ENCODE peak calls at places on chromosomes 6 and 20, in eight cellular contexts. M, C, Y, G, K, V, Z and F are unnamed samples.

GRCh38 chr6:35178932-35179832 is 34.6 kb upstream of the SCUBE3 start:
- DNase-seq in M (no peak), C (no peak), Y (no peak), G (no peak), K (no peak), V (no peak), Z (peak), F (no peak)

GRCh38 chr6:142975272-142975805 is 30.4 kb upstream of the HIVEP2 start:
- DNase-seq in M (no peak), C (no peak), Y (no peak), G (no peak), K (no peak), V (peak), Z (no peak), F (no peak)

GRCh38 chr6:130896249-130896648 is 69.0 kb downstream of the SMLR1 start:
- DNase-seq in M (no peak), C (peak), Y (no peak), G (no peak), K (no peak), V (no peak), Z (no peak), F (no peak)

GRCh38 chr6:170152989-170153388 is 137.9 kb downstream of the DLL1 start:
- DNase-seq in M (peak), C (peak), Y (no peak), G (peak), K (no peak), V (peak), Z (peak), F (peak)

GRCh38 chr20:38338849-38339520 is 7.3 kb upstream of the LBP start:
- DNase-seq in M (no peak), C (no peak), Y (no peak), G (no peak), K (no peak), V (peak), Z (peak), F (peak)

GRCh38 chr6:164108869-164109769 is 694.6 kb downstream of the QKI start:
- DNase-seq in M (no peak), C (peak), Y (no peak), G (peak), K (peak), V (peak), Z (no peak), F (no peak)

GRCh38 chr6:2667617-2668016 is 83.1 kb downstream of the MYLK4 start:
- DNase-seq in M (no peak), C (no peak), Y (no peak), G (no peak), K (no peak), V (no peak), Z (no peak), F (no peak)

GRCh38 chr6:14925627-14926026 is 320.2 kb upstream of the JARID2 start:
- DNase-seq in M (no peak), C (no peak), Y (peak), G (no peak), K (no peak), V (peak), Z (no peak), F (no peak)

GRCh38 chr6:132490478-132491204 is 22.3 kb downstream of the STX7 start:
- DNase-seq in M (no peak), C (no peak), Y (no peak), G (no peak), K (no peak), V (no peak), Z (no peak), F (no peak)

GRCh38 chr6:140779341-140779740 is 1353.4 kb upstream of the GJE1 start:
- DNase-seq in M (no peak), C (no peak), Y (no peak), G (no peak), K (no peak), V (peak), Z (no peak), F (no peak)

GRCh38 chr20:57621426-57622200 is 1.4 kb upstream of the ZBP1 start:
- DNase-seq in M (no peak), C (no peak), Y (no peak), G (no peak), K (no peak), V (peak), Z (no peak), F (no peak)

GRCh38 chr6:13597073-13597472 is 18.1 kb upstream of the NOL7 start:
- DNase-seq in M (no peak), C (no peak), Y (no peak), G (no peak), K (no peak), V (no peak), Z (no peak), F (no peak)

GRCh38 chr6:56037587-56037986 is 162.2 kb upstream of the BMP5 start:
- DNase-seq in M (no peak), C (no peak), Y (no peak), G (no peak), K (no peak), V (no peak), Z (no peak), F (no peak)

GRCh38 chr6:150599199-150600002 is at the start of gene PLEKHG1:
- DNase-seq in M (peak), C (peak), Y (no peak), G (peak), K (peak), V (peak), Z (peak), F (peak)

GRCh38 chr20:14838663-14839650 is 501.5 kb upstream of the FLRT3 start:
- DNase-seq in M (no peak), C (no peak), Y (no peak), G (no peak), K (no peak), V (peak), Z (no peak), F (no peak)

DNA sequence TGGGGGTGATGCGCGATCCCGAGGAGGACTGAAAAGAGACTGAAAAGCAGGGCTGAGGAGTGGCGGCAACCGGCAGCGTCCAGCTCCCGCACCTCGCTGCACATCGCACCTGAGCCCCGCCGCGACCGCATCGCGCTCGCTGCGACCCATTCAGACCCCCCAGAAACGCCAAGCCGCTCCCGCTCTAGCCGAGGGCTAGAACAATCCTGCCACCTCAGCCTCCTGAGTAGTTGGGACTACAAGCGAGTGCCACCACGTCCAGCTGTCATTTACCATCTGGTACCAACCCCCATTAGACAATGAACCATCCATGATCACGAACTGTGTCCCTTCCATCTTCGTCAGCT is 33.2 kb downstream of the HLA-A start:
- DNase-seq in M (no peak), C (no peak), Y (no peak), G (peak), K (no peak), V (no peak), Z (peak), F (no peak)
- H3K27ac ChIP-seq in M (no peak), C (no peak), Y (no peak), G (no peak), K (no peak), V (no peak), Z (no peak), F (no peak)

GRCh38 chr20:31707258-31707615 is 15.4 kb downstream of the BCL2L1 start:
- DNase-seq in M (no peak), C (no peak), Y (no peak), G (no peak), K (no peak), V (no peak), Z (no peak), F (no peak)
- H3K27ac ChIP-seq in M (no peak), C (peak), Y (no peak), G (peak), K (no peak), V (peak), Z (no peak), F (no peak)

DNA sequence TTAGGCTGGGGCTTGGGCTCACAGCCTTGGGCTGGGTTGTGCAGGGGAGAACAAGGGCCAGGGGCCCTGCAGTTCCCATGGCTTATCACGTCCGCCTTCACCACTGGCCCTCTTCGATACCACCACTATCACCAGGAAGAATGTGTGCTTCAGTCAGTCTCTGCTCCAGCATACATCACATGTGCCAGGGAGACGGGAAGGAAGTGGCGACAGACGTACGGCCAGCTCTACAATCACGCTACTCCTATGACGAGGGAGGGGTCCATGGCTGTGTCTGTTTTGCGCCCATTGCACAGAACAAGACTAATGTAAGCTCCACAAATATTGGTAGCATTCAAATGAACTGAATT is 72.1 kb downstream of the TRAM2 start:
- DNase-seq in M (no peak), C (no peak), Y (no peak), G (no peak), K (no peak), V (no peak), Z (no peak), F (no peak)
- H3K27ac ChIP-seq in M (no peak), C (peak), Y (no peak), G (peak), K (peak), V (peak), Z (no peak), F (peak)

DNA sequence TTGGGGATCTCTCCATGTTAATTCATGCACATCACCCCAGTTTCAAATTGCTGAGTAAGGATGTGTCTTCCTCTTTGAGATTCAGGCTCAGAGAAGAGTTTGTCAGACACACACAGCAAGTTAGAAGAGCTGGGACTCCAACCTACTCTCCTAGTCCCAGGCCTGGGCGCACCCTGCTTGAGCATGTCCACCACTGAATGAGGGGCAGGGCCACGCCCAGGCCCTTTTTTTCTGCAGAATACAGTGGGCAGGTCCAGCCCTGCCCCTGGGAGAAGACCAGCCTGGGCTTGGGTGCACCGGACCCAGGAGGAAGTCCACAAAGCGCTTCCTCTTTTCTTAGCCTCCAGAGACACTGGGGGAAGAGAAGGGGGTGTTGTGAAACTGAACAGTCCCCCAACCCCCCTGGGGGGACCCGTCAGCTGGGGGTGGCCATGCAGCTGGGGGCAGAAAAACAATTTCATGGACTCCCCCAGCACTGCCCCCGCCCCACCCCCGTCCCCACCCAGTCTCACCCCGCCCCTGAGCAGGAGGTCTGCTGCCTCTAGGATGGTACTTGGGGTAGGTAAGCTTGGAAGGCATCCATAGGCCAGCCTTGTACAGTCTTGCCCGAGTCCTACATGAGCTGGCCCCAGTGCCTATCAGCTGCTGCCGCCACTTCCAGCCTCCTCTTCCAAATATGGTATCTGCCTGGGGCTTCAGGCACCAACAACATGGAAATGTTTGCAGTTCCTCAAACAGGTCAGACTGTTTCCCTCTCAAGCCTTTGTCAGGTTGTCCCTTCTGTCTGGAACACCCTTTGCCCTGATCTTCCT is 11.7 kb upstream of the HCK start:
- DNase-seq in M (no peak), C (no peak), Y (no peak), G (peak), K (no peak), V (no peak), Z (peak), F (peak)
- H3K27ac ChIP-seq in M (no peak), C (no peak), Y (no peak), G (peak), K (no peak), V (no peak), Z (peak), F (no peak)

GRCh38 chr6:139173822-139174221 is 38.9 kb downstream of the HECA start:
- DNase-seq in M (no peak), C (no peak), Y (no peak), G (no peak), K (no peak), V (no peak), Z (no peak), F (no peak)

GRCh38 chr6:139172151-139172550 is 37.3 kb downstream of the HECA start:
- DNase-seq in M (no peak), C (no peak), Y (no peak), G (no peak), K (no peak), V (no peak), Z (no peak), F (no peak)

GRCh38 chr6:139173172-139173571 is 38.3 kb downstream of the HECA start:
- DNase-seq in M (no peak), C (no peak), Y (no peak), G (no peak), K (no peak), V (peak), Z (no peak), F (no peak)

GRCh38 chr6:139172567-139172966 is 37.7 kb downstream of the HECA start:
- DNase-seq in M (no peak), C (no peak), Y (no peak), G (no peak), K (no peak), V (no peak), Z (no peak), F (no peak)

DNA sequence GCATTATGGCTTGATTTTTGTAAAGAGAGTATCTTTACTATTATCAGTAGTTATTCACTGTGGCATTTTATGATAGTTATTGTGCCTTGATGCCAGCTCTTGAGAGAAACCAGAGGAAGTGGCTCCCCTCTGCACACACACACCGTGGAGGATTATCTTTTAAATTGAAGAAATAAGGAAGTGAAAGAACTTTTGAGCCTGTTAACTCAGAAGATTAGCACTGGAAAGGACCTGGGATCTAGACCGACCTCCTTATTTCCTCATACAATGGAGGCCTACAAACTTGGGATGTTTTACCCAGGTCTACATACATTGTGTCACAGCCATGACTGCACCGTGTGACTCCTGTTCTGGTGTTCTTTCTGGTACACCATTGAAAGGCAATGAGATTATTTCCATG is 40.5 kb downstream of the HECA start:
- DNase-seq in M (no peak), C (no peak), Y (no peak), G (no peak), K (no peak), V (no peak), Z (no peak), F (no peak)
- H3K27ac ChIP-seq in M (no peak), C (no peak), Y (no peak), G (no peak), K (no peak), V (no peak), Z (no peak), F (no peak)